ENCODE peak calls at places on chromosome 6, in five cellular contexts. D is pancreas; N is central memory CD4-positive, alpha-beta T cell; V is iris pigment epithelial cell; X is activated naive CD4-positive, alpha-beta T cell treated with anti-CD3 and anti-CD28 coated beads, Interleukin-2, amount 50 U/mL, for 72 hours. P is an unnamed sample.

GRCh38 chr6:33194431-33194979 is 2.2 kb upstream of the COL11A2 start:
- DNase-seq in X (no peak), D (no peak), V (no peak), N (no peak), P (no peak)

GRCh38 chr6:135667694-135668455 is 170.3 kb upstream of the AHI1 start:
- DNase-seq in D (no peak), N (no peak), V (peak), X (no peak), P (peak)

GRCh38 chr6:17503051-17503450 is 97.1 kb upstream of the FAM8A1 start:
- DNase-seq in X (no peak), N (no peak), V (no peak), D (no peak), P (no peak)

GRCh38 chr6:127022297-127022696 is 96.2 kb upstream of the RSPO3 start:
- DNase-seq in D (no peak), V (peak), N (no peak), X (no peak), P (no peak)

GRCh38 chr6:160065200-160065599 is 56.4 kb upstream of the SLC22A1 start:
- DNase-seq in N (no peak), X (no peak), V (no peak), D (no peak), P (no peak)

GRCh38 chr6:164039954-164040375 is 625.4 kb downstream of the QKI start:
- DNase-seq in D (peak), V (no peak), X (peak), N (peak), P (peak)

GRCh38 chr6:156988276-156989158 is 211.3 kb downstream of the ARID1B start:
- DNase-seq in N (no peak), D (no peak), X (no peak), V (peak), P (peak)

GRCh38 chr6:89299451-89299850 is 15.6 kb downstream of the GABRR2 start:
- DNase-seq in N (no peak), V (peak), D (no peak), X (no peak), P (peak)

GRCh38 chr6:31083742-31084354 is 28.5 kb downstream of the C6orf15 start:
- DNase-seq in V (peak), N (no peak), X (peak), D (no peak), P (peak)

P was measured in HT1080.